ENCODE peak calls at places on chromosomes 6 and 20, in five cellular contexts. One of them, this sample, is unnamed.

GRCh38 chr6:35216832-35217811 is 3.4 kb downstream of the SCUBE3 start:
- DNase-seq in HepG2: no peak
- DNase-seq in GM12878: no peak
- DNase-seq in PC-3: peak; percentile 21
- DNase-seq in mammary epithelial cell: no peak
- DNase-seq in this sample: peak; percentile 69

GRCh38 chr6:136007355-136007754 is 155.9 kb downstream of the PDE7B start:
- DNase-seq in HepG2: no peak
- DNase-seq in GM12878: no peak
- DNase-seq in PC-3: no peak
- DNase-seq in mammary epithelial cell: no peak
- DNase-seq in this sample: no peak

GRCh38 chr6:31473780-31474725 is 23.9 kb upstream of the MICB start:
- DNase-seq in HepG2: no peak
- DNase-seq in GM12878: no peak
- DNase-seq in PC-3: peak; percentile 85
- DNase-seq in mammary epithelial cell: peak; percentile 72
- DNase-seq in this sample: no peak

GRCh38 chr6:13935190-13935880 is 10.6 kb downstream of the RNF182 start:
- DNase-seq in HepG2: no peak
- DNase-seq in GM12878: no peak
- DNase-seq in PC-3: no peak
- DNase-seq in mammary epithelial cell: no peak
- DNase-seq in this sample: no peak

GRCh38 chr6:137910843-137911456 is 43.9 kb downstream of the TNFAIP3 start:
- DNase-seq in HepG2: no peak
- DNase-seq in GM12878: no peak
- DNase-seq in PC-3: no peak
- DNase-seq in mammary epithelial cell: no peak
- DNase-seq in this sample: no peak

GRCh38 chr6:83514877-83515466 is 2.6 kb downstream of the PRSS35 start:
- DNase-seq in HepG2: peak; percentile 29
- DNase-seq in GM12878: peak; percentile 30
- DNase-seq in PC-3: peak; percentile 85
- DNase-seq in mammary epithelial cell: peak; percentile 48
- DNase-seq in this sample: peak; percentile 67

GRCh38 chr6:85449388-85449817 is 480 bp upstream of the NT5E start:
- DNase-seq in HepG2: no peak
- DNase-seq in GM12878: peak; percentile 73
- DNase-seq in PC-3: no peak
- DNase-seq in mammary epithelial cell: peak; percentile 80
- DNase-seq in this sample: peak; percentile 56

GRCh38 chr20:23446505-23446904 is 6.2 kb downstream of the CST11 start:
- DNase-seq in HepG2: peak; percentile 82
- DNase-seq in GM12878: peak; percentile 11
- DNase-seq in PC-3: peak; percentile 60
- DNase-seq in mammary epithelial cell: no peak
- DNase-seq in this sample: peak; percentile 86

GRCh38 chr6:138692058-138692977 is 81.3 kb upstream of the CCDC28A start:
- DNase-seq in HepG2: peak; percentile 30
- DNase-seq in GM12878: no peak
- DNase-seq in PC-3: peak; percentile 56
- DNase-seq in mammary epithelial cell: peak; percentile 55
- DNase-seq in this sample: peak; percentile 80

GRCh38 chr20:46550441-46550840 is at the start of gene OCSTAMP:
- DNase-seq in HepG2: no peak
- DNase-seq in GM12878: no peak
- DNase-seq in PC-3: no peak
- DNase-seq in mammary epithelial cell: no peak
- DNase-seq in this sample: no peak

GRCh38 chr6:132132420-132132819 is 181.2 kb upstream of the CCN2 start:
- DNase-seq in HepG2: no peak
- DNase-seq in GM12878: no peak
- DNase-seq in PC-3: no peak
- DNase-seq in mammary epithelial cell: no peak
- DNase-seq in this sample: peak; percentile 11

GRCh38 chr6:149985506-149985937 is 21.8 kb downstream of the ULBP1 start:
- DNase-seq in HepG2: no peak
- DNase-seq in GM12878: no peak
- DNase-seq in PC-3: no peak
- DNase-seq in mammary epithelial cell: no peak
- DNase-seq in this sample: no peak

GRCh38 chr6:115932481-115932880 is 128.2 kb downstream of the FRK start:
- DNase-seq in HepG2: no peak
- DNase-seq in GM12878: no peak
- DNase-seq in PC-3: no peak
- DNase-seq in mammary epithelial cell: peak; percentile 74
- DNase-seq in this sample: no peak

GRCh38 chr20:44809380-44810060 is 826 bp downstream of the RIMS4 start:
- DNase-seq in HepG2: no peak
- DNase-seq in GM12878: no peak
- DNase-seq in PC-3: no peak
- DNase-seq in mammary epithelial cell: no peak
- DNase-seq in this sample: no peak
- TF ChIP-seq EZH2 in HepG2: no peak
- TF ChIP-seq EZH2 in GM12878: no peak
- TF ChIP-seq EZH2 in PC-3: no peak
- TF ChIP-seq EZH2 in mammary epithelial cell: no peak
- TF ChIP-seq EZH2 in this sample: peak; percentile 91

GRCh38 chr6:162058281-162058875 is 669.2 kb downstream of the PRKN start:
- DNase-seq in HepG2: peak; percentile 98
- DNase-seq in GM12878: no peak
- DNase-seq in PC-3: peak; percentile 75
- DNase-seq in mammary epithelial cell: peak; percentile 93
- DNase-seq in this sample: no peak

GRCh38 chr6:162053084-162053483 is 674.5 kb downstream of the PRKN start:
- DNase-seq in HepG2: no peak
- DNase-seq in GM12878: no peak
- DNase-seq in PC-3: no peak
- DNase-seq in mammary epithelial cell: no peak
- DNase-seq in this sample: no peak

GRCh38 chr6:162055365-162055764 is 672.2 kb downstream of the PRKN start:
- DNase-seq in HepG2: no peak
- DNase-seq in GM12878: no peak
- DNase-seq in PC-3: no peak
- DNase-seq in mammary epithelial cell: no peak
- DNase-seq in this sample: no peak

GRCh38 chr6:162056745-162057144 is 670.8 kb downstream of the PRKN start:
- DNase-seq in HepG2: peak; percentile 51
- DNase-seq in GM12878: no peak
- DNase-seq in PC-3: peak; percentile 13
- DNase-seq in mammary epithelial cell: no peak
- DNase-seq in this sample: peak; percentile 44

GRCh38 chr6:162056061-162056460 is 671.5 kb downstream of the PRKN start:
- DNase-seq in HepG2: no peak
- DNase-seq in GM12878: no peak
- DNase-seq in PC-3: no peak
- DNase-seq in mammary epithelial cell: no peak
- DNase-seq in this sample: no peak
- H3K4me1 ChIP-seq in HepG2: peaks cover 34% of the 10 kb centered on the region
- H3K4me1 ChIP-seq in GM12878: no peaks in the 10 kb centered on the region
- H3K4me1 ChIP-seq in PC-3: peaks cover 5% of the 10 kb centered on the region
- H3K4me1 ChIP-seq in mammary epithelial cell: no peaks in the 10 kb centered on the region
- H3K4me1 ChIP-seq in this sample: no peaks in the 10 kb centered on the region

GRCh38 chr6:3229566-3230274 is 2.3 kb upstream of the TUBB2B start:
- DNase-seq in HepG2: no peak
- DNase-seq in GM12878: no peak
- DNase-seq in PC-3: no peak
- DNase-seq in mammary epithelial cell: no peak
- DNase-seq in this sample: peak; percentile 75

GRCh38 chr6:3228791-3229565 is 1.5 kb upstream of the TUBB2B start:
- DNase-seq in HepG2: no peak
- DNase-seq in GM12878: no peak
- DNase-seq in PC-3: no peak
- DNase-seq in mammary epithelial cell: no peak
- DNase-seq in this sample: peak; percentile 85

GRCh38 chr6:3232017-3232838 is 4.8 kb upstream of the TUBB2B start:
- DNase-seq in HepG2: no peak
- DNase-seq in GM12878: no peak
- DNase-seq in PC-3: no peak
- DNase-seq in mammary epithelial cell: no peak
- DNase-seq in this sample: peak; percentile 45

GRCh38 chr6:3231213-3232016 is 4.0 kb upstream of the TUBB2B start:
- DNase-seq in HepG2: peak; percentile 80
- DNase-seq in GM12878: no peak
- DNase-seq in PC-3: peak; percentile 70
- DNase-seq in mammary epithelial cell: peak; percentile 60
- DNase-seq in this sample: peak; percentile 92

GRCh38 chr6:3230275-3231212 is 3.1 kb upstream of the TUBB2B start:
- DNase-seq in HepG2: no peak
- DNase-seq in GM12878: no peak
- DNase-seq in PC-3: no peak
- DNase-seq in mammary epithelial cell: no peak
- DNase-seq in this sample: peak; percentile 90
- TF ChIP-seq EZH2 in HepG2: no peak
- TF ChIP-seq EZH2 in GM12878: peak; percentile 26
- TF ChIP-seq EZH2 in PC-3: no peak
- TF ChIP-seq EZH2 in mammary epithelial cell: no peak
- TF ChIP-seq EZH2 in this sample: no peak

DNA sequence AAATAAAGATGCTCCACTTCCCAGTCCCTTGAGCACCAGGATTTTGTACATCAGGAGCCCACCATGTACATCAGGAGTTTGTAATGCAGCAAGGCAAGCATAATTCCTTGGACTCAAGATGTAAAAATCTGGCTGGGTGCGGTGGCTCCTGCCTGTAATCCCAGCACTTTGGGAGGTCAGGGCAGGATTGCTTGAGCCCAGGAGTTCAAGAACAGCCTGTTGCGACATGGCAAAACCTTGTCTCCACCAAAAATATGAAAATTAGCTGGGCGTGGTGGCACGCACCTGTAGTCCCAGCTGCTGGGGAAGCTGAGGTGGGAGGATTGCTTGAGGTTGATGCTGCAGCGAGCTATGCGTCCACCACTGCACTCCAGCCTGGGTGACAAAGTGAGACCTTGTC is 16.1 kb upstream of the MAP1LC3A start:
- DNase-seq in HepG2: no peak
- DNase-seq in GM12878: no peak
- DNase-seq in PC-3: no peak
- DNase-seq in mammary epithelial cell: no peak
- DNase-seq in this sample: no peak
- H3K4me1 ChIP-seq in HepG2: peaks cover 19% of the 10 kb centered on the region
- H3K4me1 ChIP-seq in GM12878: peaks cover 4% of the 10 kb centered on the region
- H3K4me1 ChIP-seq in PC-3: no peaks in the 10 kb centered on the region
- H3K4me1 ChIP-seq in mammary epithelial cell: no peaks in the 10 kb centered on the region
- H3K4me1 ChIP-seq in this sample: peaks cover 4% of the 10 kb centered on the region

GRCh38 chr6:2552648-2553154 is 198.0 kb downstream of the MYLK4 start:
- DNase-seq in HepG2: no peak
- DNase-seq in GM12878: no peak
- DNase-seq in PC-3: peak; percentile 22
- DNase-seq in mammary epithelial cell: no peak
- DNase-seq in this sample: no peak
- TF ChIP-seq EZH2 in HepG2: no peak
- TF ChIP-seq EZH2 in GM12878: no peak
- TF ChIP-seq EZH2 in PC-3: no peak
- TF ChIP-seq EZH2 in mammary epithelial cell: no peak
- TF ChIP-seq EZH2 in this sample: no peak

GRCh38 chr6:75604294-75604693 is 2.6 kb downstream of the SENP6 start:
- DNase-seq in HepG2: no peak
- DNase-seq in GM12878: no peak
- DNase-seq in PC-3: no peak
- DNase-seq in mammary epithelial cell: no peak
- DNase-seq in this sample: no peak
- H3K4me1 ChIP-seq in HepG2: peaks cover 57% of the 10 kb centered on the region
- H3K4me1 ChIP-seq in GM12878: peaks cover 9% of the 10 kb centered on the region
- H3K4me1 ChIP-seq in PC-3: peaks cover 11% of the 10 kb centered on the region
- H3K4me1 ChIP-seq in mammary epithelial cell: peaks cover 11% of the 10 kb centered on the region
- H3K4me1 ChIP-seq in this sample: peaks cover 9% of the 10 kb centered on the region

GRCh38 chr20:1804129-1804503 is 91.1 kb upstream of the SIRPA start:
- DNase-seq in HepG2: no peak
- DNase-seq in GM12878: no peak
- DNase-seq in PC-3: no peak
- DNase-seq in mammary epithelial cell: no peak
- DNase-seq in this sample: no peak

GRCh38 chr20:1802385-1803215 is 92.6 kb upstream of the SIRPA start:
- DNase-seq in HepG2: peak; percentile 67
- DNase-seq in GM12878: no peak
- DNase-seq in PC-3: peak; percentile 70
- DNase-seq in mammary epithelial cell: peak; percentile 52
- DNase-seq in this sample: peak; percentile 90

GRCh38 chr20:1804554-1804956 is 90.7 kb upstream of the SIRPA start:
- DNase-seq in HepG2: no peak
- DNase-seq in GM12878: no peak
- DNase-seq in PC-3: no peak
- DNase-seq in mammary epithelial cell: no peak
- DNase-seq in this sample: no peak

GRCh38 chr20:1805161-1805581 is 90.0 kb upstream of the SIRPA start:
- DNase-seq in HepG2: no peak
- DNase-seq in GM12878: no peak
- DNase-seq in PC-3: no peak
- DNase-seq in mammary epithelial cell: no peak
- DNase-seq in this sample: peak; percentile 51

GRCh38 chr20:1803216-1804128 is 91.7 kb upstream of the SIRPA start:
- DNase-seq in HepG2: no peak
- DNase-seq in GM12878: no peak
- DNase-seq in PC-3: no peak
- DNase-seq in mammary epithelial cell: no peak
- DNase-seq in this sample: peak; percentile 93
- TF ChIP-seq EZH2 in HepG2: no peak
- TF ChIP-seq EZH2 in GM12878: no peak
- TF ChIP-seq EZH2 in PC-3: no peak
- TF ChIP-seq EZH2 in mammary epithelial cell: no peak
- TF ChIP-seq EZH2 in this sample: peak; percentile 77

DNA sequence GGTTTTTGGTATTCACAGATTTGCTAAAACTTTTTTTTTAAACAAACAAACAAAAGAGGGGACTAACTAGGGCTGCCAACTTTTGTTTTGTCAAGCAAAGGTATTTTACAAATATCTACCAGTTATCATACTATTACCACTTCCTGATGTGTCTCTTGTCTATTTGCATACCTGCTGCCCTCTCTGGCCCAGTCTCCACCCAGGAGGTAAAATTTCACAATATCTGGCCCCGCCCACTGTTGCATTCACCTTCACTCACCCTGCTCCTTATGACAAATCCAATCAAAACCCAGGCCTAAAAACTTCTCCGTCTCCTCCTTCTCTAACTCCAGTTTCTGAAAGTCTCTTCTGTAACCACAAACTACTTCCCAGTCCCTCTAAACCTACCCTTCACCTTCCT is 82.2 kb downstream of the TRERF1 start:
- DNase-seq in HepG2: no peak
- DNase-seq in GM12878: no peak
- DNase-seq in PC-3: peak; percentile 66
- DNase-seq in mammary epithelial cell: peak; percentile 6
- DNase-seq in this sample: no peak
- H3K4me1 ChIP-seq in HepG2: no peaks in the 10 kb centered on the region
- H3K4me1 ChIP-seq in GM12878: peaks cover 69% of the 10 kb centered on the region
- H3K4me1 ChIP-seq in PC-3: peaks cover 8% of the 10 kb centered on the region
- H3K4me1 ChIP-seq in mammary epithelial cell: no peaks in the 10 kb centered on the region
- H3K4me1 ChIP-seq in this sample: no peaks in the 10 kb centered on the region

This sample was measured in neural progenitor cell.